ENCODE peak calls at places on chromosomes 16 and 17, in eight cellular contexts. J is breast epithelium, A is ovary, H is lower lobe of right lung, Z is Peyer's patch, O is neural progenitor cell, R is fibroblast of lung, K is testis. L is an unnamed sample.

GRCh38 chr16:52474679-52475078 is 72.3 kb downstream of the TOX3 start:
- DNase-seq in J (no peak), A (no peak), H (no peak), Z (no peak), O (no peak), R (no peak), K (no peak), L (no peak)

GRCh38 chr16:30472328-30472942 is at the start of gene ITGAL:
- DNase-seq in J (peak; percentile 24), A (no peak), H (peak; percentile 84), Z (peak; percentile 63), O (no peak), R (no peak), K (peak; percentile 24), L (no peak)

GRCh38 chr17:67717192-67717623 is 528 bp upstream of the NOL11 start:
- DNase-seq in J (no peak), A (no peak), H (no peak), Z (no peak), O (no peak), R (no peak), K (no peak), L (no peak)

GRCh38 chr17:62948370-62948769 is 17.7 kb upstream of the TANC2 start:
- DNase-seq in J (no peak), A (no peak), H (no peak), Z (no peak), O (no peak), R (no peak), K (no peak), L (no peak)

GRCh38 chr16:13997933-13998332 is 73.2 kb upstream of the MRTFB start:
- DNase-seq in J (no peak), A (no peak), H (no peak), Z (no peak), O (no peak), R (no peak), K (no peak), L (no peak)

GRCh38 chr16:85083051-85083639 is 29.1 kb downstream of the CIBAR2 start:
- DNase-seq in J (no peak), A (no peak), H (no peak), Z (no peak), O (peak; percentile 82), R (no peak), K (no peak), L (no peak)

GRCh38 chr16:3141781-3142311 is 7.0 kb downstream of the ZNF213 start:
- DNase-seq in J (no peak), A (no peak), H (peak; percentile 35), Z (no peak), O (no peak), R (no peak), K (no peak), L (no peak)

GRCh38 chr16:19698480-19699465 is 19.3 kb downstream of the KNOP1 start:
- DNase-seq in J (no peak), A (no peak), H (no peak), Z (no peak), O (no peak), R (peak; percentile 32), K (no peak), L (no peak)

GRCh38 chr16:68737730-68738590 is 868 bp downstream of the CDH1 start:
- DNase-seq in J (peak; percentile 70), A (peak; percentile 28), H (peak; percentile 81), Z (peak; percentile 90), O (peak; percentile 23), R (no peak), K (peak; percentile 17), L (no peak)

GRCh38 chr17:13777003-13777402 is 175.3 kb upstream of the HS3ST3A1 start:
- DNase-seq in J (no peak), A (peak; percentile 30), H (no peak), Z (no peak), O (no peak), R (no peak), K (peak; percentile 22), L (no peak)

GRCh38 chr17:12665263-12666210 is at the start of gene MYOCD:
- DNase-seq in J (no peak), A (peak; percentile 37), H (peak; percentile 45), Z (no peak), O (peak; percentile 97), R (no peak), K (peak; percentile 40), L (no peak)

GRCh38 chr17:15261818-15262290 is 3.3 kb downstream of the PMP22 start:
- DNase-seq in J (no peak), A (no peak), H (no peak), Z (no peak), O (peak; percentile 45), R (peak; percentile 37), K (peak; percentile 27), L (no peak)

GRCh38 chr17:67461228-67461780 is 84.2 kb downstream of the PITPNC1 start:
- DNase-seq in J (no peak), A (no peak), H (no peak), Z (no peak), O (no peak), R (no peak), K (no peak), L (no peak)

GRCh38 chr17:41680426-41681040 is 8.2 kb upstream of the EIF1 start:
- DNase-seq in J (no peak), A (no peak), H (no peak), Z (peak; percentile 11), O (no peak), R (no peak), K (no peak), L (no peak)

GRCh38 chr17:40550608-40551007 is 14.7 kb downstream of the CCR7 start:
- DNase-seq in J (peak; percentile 39), A (peak; percentile 59), H (no peak), Z (peak; percentile 43), O (no peak), R (peak; percentile 93), K (peak; percentile 56), L (no peak)

GRCh38 chr17:180380-181212 is 854 bp downstream of the DOC2B start:
- DNase-seq in J (no peak), A (no peak), H (no peak), Z (no peak), O (peak; percentile 69), R (no peak), K (no peak), L (no peak)

GRCh38 chr16:890716-891352 is 80.0 kb downstream of the LMF1 start:
- DNase-seq in J (no peak), A (no peak), H (no peak), Z (no peak), O (no peak), R (no peak), K (no peak), L (no peak)

GRCh38 chr17:32609085-32609484 is 122.3 kb downstream of the CDK5R1 start:
- DNase-seq in J (peak; percentile 58), A (no peak), H (peak; percentile 68), Z (no peak), O (no peak), R (peak; percentile 6), K (no peak), L (no peak)

GRCh38 chr17:41928693-41929251 is 1.6 kb upstream of the ODAD4 start:
- DNase-seq in J (no peak), A (no peak), H (no peak), Z (no peak), O (no peak), R (no peak), K (no peak), L (no peak)

GRCh38 chr16:83779881-83780280 is 27.9 kb upstream of the HSBP1 start:
- DNase-seq in J (no peak), A (no peak), H (no peak), Z (no peak), O (no peak), R (peak; percentile 66), K (no peak), L (no peak)

GRCh38 chr17:42673885-42674754 is 2.7 kb downstream of the PLEKHH3 start:
- DNase-seq in J (no peak), A (peak; percentile 88), H (no peak), Z (no peak), O (peak; percentile 74), R (peak; percentile 82), K (peak; percentile 65), L (no peak)

GRCh38 chr16:5709889-5710288 is 612.3 kb upstream of the EEF2KMT start:
- DNase-seq in J (no peak), A (no peak), H (no peak), Z (no peak), O (peak; percentile 82), R (no peak), K (no peak), L (no peak)

GRCh38 chr16:64736887-64737286 is 385.0 kb downstream of the CDH11 start:
- DNase-seq in J (no peak), A (no peak), H (no peak), Z (no peak), O (no peak), R (no peak), K (no peak), L (no peak)
- H3K9me3 ChIP-seq in J (no peaks in the 10 kb centered on the region), A (no peaks in the 10 kb centered on the region), H (no peaks in the 10 kb centered on the region), Z (no peaks in the 10 kb centered on the region), O (no peaks in the 10 kb centered on the region), R (no peaks in the 10 kb centered on the region), K (no peaks in the 10 kb centered on the region), L (no peaks in the 10 kb centered on the region)

DNA sequence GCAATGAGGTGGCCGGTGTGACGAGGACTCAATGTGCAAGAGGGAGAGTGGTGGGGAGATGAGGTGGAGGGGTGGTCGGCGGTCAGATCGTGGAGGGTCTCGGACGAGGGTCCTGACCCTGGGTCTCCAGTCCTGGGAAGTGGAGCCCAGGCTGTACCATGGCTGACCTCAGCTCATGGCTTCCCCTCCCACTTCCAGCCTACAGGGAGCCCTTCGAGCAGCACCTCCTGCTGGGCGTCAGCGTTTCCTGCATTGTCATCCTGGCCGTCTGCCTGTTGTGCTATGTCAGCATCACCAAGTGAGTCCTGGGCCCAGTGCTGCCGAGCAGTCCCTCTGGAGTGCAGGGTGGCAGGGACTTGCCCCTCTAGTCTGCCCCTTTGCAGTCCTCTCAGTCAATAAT is 41.8 kb downstream of the IL4R start:
- DNase-seq in J (no peak), A (no peak), H (peak; percentile 64), Z (no peak), O (peak; percentile 47), R (peak; percentile 39), K (peak; percentile 77), L (no peak)
- TF ChIP-seq CTCF in J (no peak), A (no peak), H (peak; percentile 48), Z (no peak), O (peak; percentile 40), R (peak; percentile 7), K (no peak), L (peak; percentile 40)

DNA sequence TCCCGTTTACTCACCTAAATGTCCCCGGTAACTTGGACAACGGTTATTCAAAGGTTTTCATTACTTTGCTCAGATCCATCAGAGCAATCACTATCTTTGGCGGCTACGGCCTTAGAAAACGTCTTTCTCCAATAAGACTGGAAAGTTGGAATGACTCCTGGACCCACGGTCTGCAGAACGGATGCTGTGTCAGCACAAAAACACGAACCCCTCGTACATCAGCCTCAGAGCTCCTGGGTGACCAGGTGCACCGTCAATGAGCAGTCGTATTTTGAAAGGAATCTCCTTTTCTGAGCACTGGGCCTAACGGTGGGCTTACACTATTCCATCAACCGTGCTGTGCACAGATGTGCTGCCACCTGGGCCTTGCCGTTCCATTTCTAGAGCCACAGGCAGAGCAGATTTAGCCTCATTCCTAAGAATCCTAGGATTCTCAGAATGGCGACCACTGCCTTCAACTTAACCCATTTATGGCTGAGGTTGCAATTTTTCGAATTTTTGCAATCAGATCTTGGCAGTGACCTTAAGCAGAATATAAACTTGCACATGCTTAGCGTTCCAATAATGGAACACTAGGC is 110.8 kb upstream of the ZNF750 start:
- DNase-seq in J (no peak), A (no peak), H (peak; percentile 10), Z (peak; percentile 6), O (no peak), R (no peak), K (no peak), L (no peak)
- H3K9me3 ChIP-seq in J (peaks cover 14% of the 10 kb centered on the region), A (no peaks in the 10 kb centered on the region), H (peaks cover 17% of the 10 kb centered on the region), Z (peaks cover 1% of the 10 kb centered on the region), O (peaks cover 20% of the 10 kb centered on the region), R (no peaks in the 10 kb centered on the region), K (no peaks in the 10 kb centered on the region), L (peaks cover 10% of the 10 kb centered on the region)

GRCh38 chr16:70644763-70645597 is 1.4 kb upstream of the IL34 start:
- DNase-seq in J (no peak), A (no peak), H (no peak), Z (no peak), O (no peak), R (no peak), K (no peak), L (no peak)
- TF ChIP-seq CTCF in J (no peak), A (no peak), H (no peak), Z (no peak), O (no peak), R (no peak), K (no peak), L (no peak)

L was measured in keratinocyte.